ENCODE peak calls at places on chromosomes 16 and 17, in four cellular contexts. O, U, M and P are unnamed samples.

GRCh38 chr17:81132197-81132540 is 33.1 kb upstream of the PVALEF start:
- DNase-seq in M (no peak), U (no peak), O (no peak), P (no peak)

GRCh38 chr17:65531508-65532431 is 29.7 kb downstream of the AXIN2 start:
- DNase-seq in O (no peak), M (no peak), U (peak), P (no peak)

GRCh38 chr17:33732116-33732515 is 439.0 kb upstream of the ASIC2 start:
- DNase-seq in O (no peak), M (no peak), U (no peak), P (no peak)

GRCh38 chr17:4744999-4745969 is 5.6 kb upstream of the CXCL16 start:
- DNase-seq in O (no peak), U (no peak), M (no peak), P (no peak)

GRCh38 chr16:86100205-86101134 is 201.5 kb downstream of the IRF8 start:
- DNase-seq in M (no peak), U (peak), O (no peak), P (no peak)

GRCh38 chr17:81049973-81050551 is 15.1 kb downstream of the BAIAP2 start:
- DNase-seq in U (no peak), O (no peak), M (no peak), P (no peak)

GRCh38 chr16:68469728-68470460 is 21.6 kb upstream of the SMPD3 start:
- DNase-seq in M (no peak), U (no peak), O (no peak), P (no peak)

GRCh38 chr17:64459284-64459747 is 10.4 kb downstream of the MILR1 start:
- DNase-seq in M (no peak), U (no peak), O (no peak), P (no peak)

GRCh38 chr16:16107839-16108238 is 115.5 kb downstream of the ABCC6 start:
- DNase-seq in U (no peak), O (no peak), M (no peak), P (no peak)
- H3K27ac ChIP-seq in U (no peak), O (no peak), M (no peak), P (no peak)

GRCh38 chr16:24989417-24989978 is 25.7 kb downstream of the ARHGAP17 start:
- DNase-seq in M (no peak), U (no peak), O (no peak), P (peak)
- H3K27ac ChIP-seq in M (no peak), U (peak), O (peak), P (peak)

DNA sequence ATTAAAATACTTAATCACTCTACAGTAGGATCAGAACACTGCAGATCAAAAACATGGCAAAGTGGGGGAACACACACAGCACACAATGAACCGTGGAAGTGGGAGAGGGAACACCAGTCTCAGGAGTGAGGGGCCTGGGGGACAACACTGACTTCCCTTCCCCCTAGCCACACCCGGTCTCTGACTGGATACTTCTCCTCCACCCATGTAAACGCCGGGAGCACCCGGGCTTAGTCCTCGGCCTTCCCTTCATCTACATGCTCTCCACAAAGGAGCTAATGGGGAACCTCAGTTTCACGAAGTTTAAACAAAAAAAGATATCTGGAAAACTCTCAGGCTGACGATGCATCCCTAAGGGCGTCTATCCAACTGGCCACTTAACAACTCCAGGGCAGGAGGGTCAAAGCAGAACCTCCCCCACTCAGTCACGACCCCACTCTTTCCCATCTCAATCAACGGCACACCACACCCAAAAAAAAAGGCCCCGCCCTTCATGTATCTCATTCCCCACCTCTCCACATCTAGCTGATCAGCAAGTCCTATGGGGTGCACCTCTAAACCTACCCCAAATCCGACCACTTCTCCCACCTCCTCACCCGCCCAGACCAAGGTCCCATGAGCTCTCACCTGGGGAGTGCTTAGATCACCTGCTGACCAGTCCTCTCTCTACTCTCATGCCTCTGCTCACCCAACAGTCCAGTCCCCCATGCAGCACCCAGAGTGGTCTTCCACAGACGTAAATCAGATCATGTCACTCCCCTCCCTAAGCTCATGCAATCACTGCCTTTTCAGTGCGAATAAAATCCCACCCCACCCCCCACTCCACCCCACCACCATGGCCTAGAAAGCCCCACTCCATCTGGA is 7.4 kb downstream of the ZDHHC7 start:
- DNase-seq in M (no peak), O (no peak), U (no peak), P (no peak)
- H3K27ac ChIP-seq in M (no peak), O (peak), U (peak), P (peak)

DNA sequence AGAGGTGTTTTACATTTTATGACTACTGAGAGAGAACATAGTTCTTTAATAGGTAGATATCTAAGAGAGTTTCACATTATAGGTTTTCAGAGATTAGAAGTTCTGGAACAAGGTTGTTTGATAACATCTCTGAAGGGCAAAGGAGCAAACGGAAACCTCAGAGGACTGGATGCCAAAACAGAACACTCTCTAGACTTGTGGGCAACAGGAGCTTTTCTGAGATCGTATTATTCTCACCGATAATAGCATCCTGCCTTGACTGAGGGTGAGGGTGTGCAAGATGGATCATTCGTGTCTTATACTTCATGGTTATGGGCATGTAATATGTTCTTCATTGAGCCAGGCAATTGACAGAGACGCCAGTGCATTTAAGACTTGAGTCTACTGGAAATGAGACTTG is 234.8 kb downstream of the IRX3 start:
- DNase-seq in M (no peak), O (no peak), U (no peak), P (no peak)
- H3K27ac ChIP-seq in M (no peak), O (no peak), U (no peak), P (no peak)

DNA sequence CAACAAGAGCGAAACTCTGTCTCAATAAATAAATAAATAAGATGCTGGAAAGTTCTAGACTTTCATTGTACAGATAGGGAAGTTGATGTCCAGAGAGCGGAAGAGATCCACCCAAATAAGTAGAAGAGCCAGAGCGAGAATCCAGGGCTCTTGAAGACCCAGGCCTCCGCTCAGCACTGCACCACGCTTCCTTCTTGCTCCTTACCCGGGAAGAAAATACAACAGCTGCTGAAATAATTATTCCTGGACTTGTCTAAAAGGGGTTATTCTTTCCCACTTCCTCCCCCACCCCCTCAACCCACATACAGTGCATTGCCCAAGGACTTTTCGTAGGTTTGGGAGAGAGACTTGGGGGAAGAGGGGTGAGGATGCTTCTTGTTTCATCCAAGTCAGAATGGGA is 26.7 kb downstream of the CDK5RAP3 start:
- DNase-seq in M (no peak), O (no peak), U (no peak), P (no peak)
- H3K27ac ChIP-seq in M (no peak), O (no peak), U (no peak), P (no peak)

DNA sequence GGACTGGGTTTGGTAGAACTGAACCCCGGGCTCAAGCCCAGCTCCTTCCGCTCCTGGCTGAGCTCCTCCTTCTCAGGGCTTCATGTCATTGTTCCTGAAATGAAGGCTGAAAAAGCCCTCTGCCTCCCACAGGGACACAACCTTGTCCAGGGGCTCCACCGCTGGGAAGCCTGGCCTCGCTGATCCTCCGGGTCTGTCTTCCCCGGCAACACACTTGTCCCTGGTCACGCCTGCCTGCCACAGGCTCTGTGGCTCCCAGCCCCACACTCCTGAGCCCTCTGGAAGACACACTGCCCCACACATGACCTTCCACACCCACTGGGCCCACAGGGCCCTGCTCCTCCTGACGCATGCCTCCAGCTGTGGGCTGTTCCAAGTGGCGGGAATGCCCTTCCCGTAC is 18.0 kb upstream of the ZC3H18 start:
- DNase-seq in M (no peak), O (no peak), U (no peak), P (no peak)
- H3K27ac ChIP-seq in M (no peak), O (no peak), U (no peak), P (no peak)

GRCh38 chr16:50274771-50275415 is 8.5 kb downstream of the ADCY7 start:
- DNase-seq in O (no peak), M (no peak), U (peak), P (no peak)

GRCh38 chr16:50275428-50276127 is 9.2 kb downstream of the ADCY7 start:
- DNase-seq in U (no peak), M (no peak), O (no peak), P (no peak)

GRCh38 chr16:50278251-50278650 is 11.9 kb downstream of the ADCY7 start:
- DNase-seq in U (no peak), M (no peak), O (no peak), P (no peak)

GRCh38 chr16:50276128-50276444 is 9.7 kb downstream of the ADCY7 start:
- DNase-seq in M (no peak), O (no peak), U (no peak), P (no peak)

GRCh38 chr16:50276801-50277560 is 10.6 kb downstream of the ADCY7 start:
- DNase-seq in O (no peak), U (no peak), M (no peak), P (no peak)
- H3K27ac ChIP-seq in O (no peak), U (no peak), M (no peak), P (no peak)

DNA sequence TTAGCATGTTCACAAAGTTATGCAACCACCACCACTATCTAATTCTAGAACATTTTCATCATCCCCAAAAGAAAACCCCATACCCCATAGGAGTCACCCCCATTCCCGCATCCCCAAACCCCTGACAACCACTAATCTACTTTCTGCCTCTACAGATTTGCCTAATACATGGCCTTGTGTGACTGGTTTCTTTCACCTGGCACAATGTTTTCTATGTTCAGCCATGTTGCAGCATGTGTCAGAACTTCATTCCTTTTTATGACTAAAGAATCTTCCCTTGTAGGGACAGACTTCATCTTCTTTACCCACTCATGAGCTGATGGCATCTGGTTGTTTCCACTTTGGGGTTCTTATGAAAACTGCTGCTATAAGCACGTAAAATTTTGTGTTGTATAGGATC is 34.6 kb downstream of the CYTH1 start:
- DNase-seq in O (no peak), M (no peak), U (no peak), P (no peak)
- H3K27ac ChIP-seq in O (peak), M (peak), U (peak), P (no peak)